ENCODE peak calls at places on chromosome 19, in five cellular contexts. One of them, this sample, is unnamed.
A peak's percentile ranks its signal among the peaks of the same experiment; 100 is the strongest.

GRCh38 chr19:41205995-41206394 is 13.0 kb downstream of the CYP2S1 start:
- DNase-seq in right cardiac atrium: no peak
- DNase-seq in psoas muscle: no peak
- DNase-seq in AG04450: no peak
- DNase-seq in CD4-positive, alpha-beta memory T cell: no peak
- DNase-seq in this sample: no peak

GRCh38 chr19:40609561-40610395 is 8.6 kb downstream of the LTBP4 start:
- DNase-seq in psoas muscle: peak; percentile 87
- DNase-seq in AG04450: no peak
- DNase-seq in CD4-positive, alpha-beta memory T cell: peak; percentile 84
- DNase-seq in right cardiac atrium: peak; percentile 95
- DNase-seq in this sample: peak; percentile 93

GRCh38 chr19:10227215-10227971 is 3.7 kb downstream of the S1PR2 start:
- DNase-seq in psoas muscle: peak; percentile 32
- DNase-seq in right cardiac atrium: peak; percentile 87
- DNase-seq in CD4-positive, alpha-beta memory T cell: no peak
- DNase-seq in AG04450: no peak
- DNase-seq in this sample: no peak

GRCh38 chr19:40567040-40567749 is 9.5 kb upstream of the SHKBP1 start:
- DNase-seq in AG04450: no peak
- DNase-seq in CD4-positive, alpha-beta memory T cell: no peak
- DNase-seq in psoas muscle: no peak
- DNase-seq in right cardiac atrium: no peak
- DNase-seq in this sample: no peak

GRCh38 chr19:57746580-57747471 is at the start of gene ZNF776:
- DNase-seq in AG04450: peak; percentile 65
- DNase-seq in psoas muscle: peak; percentile 76
- DNase-seq in CD4-positive, alpha-beta memory T cell: peak; percentile 90
- DNase-seq in right cardiac atrium: peak; percentile 90
- DNase-seq in this sample: peak; percentile 87

GRCh38 chr19:23554548-23554947 is 132.5 kb downstream of the ZNF675 start:
- DNase-seq in CD4-positive, alpha-beta memory T cell: no peak
- DNase-seq in right cardiac atrium: no peak
- DNase-seq in psoas muscle: no peak
- DNase-seq in AG04450: no peak
- DNase-seq in this sample: no peak

GRCh38 chr19:15187026-15188007 is 13.5 kb downstream of the NOTCH3 start:
- DNase-seq in right cardiac atrium: peak; percentile 56
- DNase-seq in AG04450: no peak
- DNase-seq in CD4-positive, alpha-beta memory T cell: no peak
- DNase-seq in psoas muscle: no peak
- DNase-seq in this sample: no peak

GRCh38 chr19:38245826-38246498 is 10.2 kb downstream of the PPP1R14A start:
- DNase-seq in psoas muscle: no peak
- DNase-seq in AG04450: no peak
- DNase-seq in right cardiac atrium: peak; percentile 87
- DNase-seq in CD4-positive, alpha-beta memory T cell: no peak
- DNase-seq in this sample: peak; percentile 82

GRCh38 chr19:10292789-10293636 is 3.3 kb downstream of the ICAM5 start:
- DNase-seq in psoas muscle: no peak
- DNase-seq in right cardiac atrium: no peak
- DNase-seq in CD4-positive, alpha-beta memory T cell: no peak
- DNase-seq in AG04450: no peak
- DNase-seq in this sample: no peak

GRCh38 chr19:57816652-57817051 is 1.9 kb upstream of the ZNF552 start:
- DNase-seq in CD4-positive, alpha-beta memory T cell: no peak
- DNase-seq in right cardiac atrium: no peak
- DNase-seq in AG04450: no peak
- DNase-seq in psoas muscle: no peak
- DNase-seq in this sample: no peak

GRCh38 chr19:42122691-42123607 is 9.3 kb downstream of the POU2F2 start:
- DNase-seq in psoas muscle: no peak
- DNase-seq in AG04450: no peak
- DNase-seq in right cardiac atrium: no peak
- DNase-seq in CD4-positive, alpha-beta memory T cell: peak; percentile 75
- DNase-seq in this sample: no peak

GRCh38 chr19:6475321-6476108 is 6.1 kb downstream of the DENND1C start:
- DNase-seq in AG04450: no peak
- DNase-seq in psoas muscle: peak; percentile 24
- DNase-seq in CD4-positive, alpha-beta memory T cell: no peak
- DNase-seq in right cardiac atrium: no peak
- DNase-seq in this sample: no peak

GRCh38 chr19:57829316-57829715 is 783 bp upstream of the ZNF587B start:
- DNase-seq in psoas muscle: no peak
- DNase-seq in right cardiac atrium: no peak
- DNase-seq in AG04450: no peak
- DNase-seq in CD4-positive, alpha-beta memory T cell: no peak
- DNase-seq in this sample: no peak

GRCh38 chr19:18894254-18895037 is 1.5 kb downstream of the CERS1 start:
- DNase-seq in right cardiac atrium: peak; percentile 85
- DNase-seq in psoas muscle: no peak
- DNase-seq in CD4-positive, alpha-beta memory T cell: peak; percentile 34
- DNase-seq in AG04450: no peak
- DNase-seq in this sample: no peak

GRCh38 chr19:5968431-5969373 is 9.2 kb downstream of the RANBP3 start:
- DNase-seq in right cardiac atrium: peak; percentile 44
- DNase-seq in AG04450: no peak
- DNase-seq in CD4-positive, alpha-beta memory T cell: no peak
- DNase-seq in psoas muscle: no peak
- DNase-seq in this sample: peak; percentile 45

GRCh38 chr19:6423499-6424189 is 967 bp downstream of the KHSRP start:
- DNase-seq in CD4-positive, alpha-beta memory T cell: peak; percentile 48
- DNase-seq in right cardiac atrium: peak; percentile 71
- DNase-seq in AG04450: no peak
- DNase-seq in psoas muscle: no peak
- DNase-seq in this sample: peak; percentile 67

GRCh38 chr19:16247353-16248182 is 49.9 kb downstream of the AP1M1 start:
- DNase-seq in CD4-positive, alpha-beta memory T cell: peak; percentile 73
- DNase-seq in right cardiac atrium: peak; percentile 95
- DNase-seq in AG04450: peak; percentile 37
- DNase-seq in psoas muscle: peak; percentile 89
- DNase-seq in this sample: peak; percentile 97

GRCh38 chr19:47157455-47158321 is 27.1 kb downstream of the SAE1 start:
- DNase-seq in CD4-positive, alpha-beta memory T cell: peak; percentile 54
- DNase-seq in AG04450: peak; percentile 50
- DNase-seq in psoas muscle: peak; percentile 32
- DNase-seq in right cardiac atrium: peak; percentile 77
- DNase-seq in this sample: no peak

GRCh38 chr19:36049080-36049698 is 4.9 kb downstream of the THAP8 start:
- DNase-seq in right cardiac atrium: no peak
- DNase-seq in CD4-positive, alpha-beta memory T cell: no peak
- DNase-seq in AG04450: no peak
- DNase-seq in psoas muscle: no peak
- DNase-seq in this sample: no peak

GRCh38 chr19:1465191-1466016 is 13.6 kb downstream of the C19orf25 start:
- DNase-seq in psoas muscle: peak; percentile 35
- DNase-seq in AG04450: no peak
- DNase-seq in CD4-positive, alpha-beta memory T cell: no peak
- DNase-seq in right cardiac atrium: peak; percentile 74
- DNase-seq in this sample: no peak

GRCh38 chr19:3094638-3095374 is 644 bp downstream of the GNA11 start:
- DNase-seq in CD4-positive, alpha-beta memory T cell: no peak
- DNase-seq in psoas muscle: no peak
- DNase-seq in right cardiac atrium: peak; percentile 73
- DNase-seq in AG04450: no peak
- DNase-seq in this sample: no peak

GRCh38 chr19:2607712-2608601 is 94.5 kb downstream of the GNG7 start:
- DNase-seq in CD4-positive, alpha-beta memory T cell: peak; percentile 91
- DNase-seq in AG04450: no peak
- DNase-seq in right cardiac atrium: peak; percentile 60
- DNase-seq in psoas muscle: no peak
- DNase-seq in this sample: peak; percentile 75

GRCh38 chr19:36115453-36116343 is at the start of gene TBCB:
- DNase-seq in psoas muscle: peak; percentile 86
- DNase-seq in right cardiac atrium: peak; percentile 94
- DNase-seq in CD4-positive, alpha-beta memory T cell: no peak
- DNase-seq in AG04450: no peak
- DNase-seq in this sample: peak; percentile 90

GRCh38 chr19:6115992-6116391 is 5.7 kb upstream of the RFX2 start:
- DNase-seq in right cardiac atrium: no peak
- DNase-seq in CD4-positive, alpha-beta memory T cell: no peak
- DNase-seq in AG04450: no peak
- DNase-seq in psoas muscle: no peak
- DNase-seq in this sample: no peak

GRCh38 chr19:39512964-39513363 is 2.0 kb upstream of the SELENOV start:
- DNase-seq in right cardiac atrium: no peak
- DNase-seq in AG04450: no peak
- DNase-seq in psoas muscle: no peak
- DNase-seq in CD4-positive, alpha-beta memory T cell: no peak
- DNase-seq in this sample: no peak

GRCh38 chr19:13057744-13058143 is 44.9 kb downstream of the LYL1 start:
- DNase-seq in psoas muscle: no peak
- DNase-seq in CD4-positive, alpha-beta memory T cell: no peak
- DNase-seq in AG04450: no peak
- DNase-seq in right cardiac atrium: peak; percentile 33
- DNase-seq in this sample: no peak

GRCh38 chr19:38971672-38972071 is 3.9 kb downstream of the FBXO17 start:
- DNase-seq in CD4-positive, alpha-beta memory T cell: no peak
- DNase-seq in right cardiac atrium: no peak
- DNase-seq in AG04450: no peak
- DNase-seq in psoas muscle: no peak
- DNase-seq in this sample: no peak

GRCh38 chr19:39908803-39909202 is 25.6 kb downstream of the FCGBP start:
- DNase-seq in AG04450: no peak
- DNase-seq in psoas muscle: no peak
- DNase-seq in CD4-positive, alpha-beta memory T cell: no peak
- DNase-seq in right cardiac atrium: no peak
- DNase-seq in this sample: no peak

GRCh38 chr19:12833747-12834417 is 497 bp downstream of the RTBDN start:
- DNase-seq in AG04450: no peak
- DNase-seq in right cardiac atrium: peak; percentile 53
- DNase-seq in psoas muscle: no peak
- DNase-seq in CD4-positive, alpha-beta memory T cell: no peak
- DNase-seq in this sample: no peak

GRCh38 chr19:47243776-47244547 is 12.4 kb upstream of the CCDC9 start:
- DNase-seq in AG04450: peak; percentile 94
- DNase-seq in right cardiac atrium: peak; percentile 96
- DNase-seq in CD4-positive, alpha-beta memory T cell: peak; percentile 88
- DNase-seq in psoas muscle: peak; percentile 91
- DNase-seq in this sample: peak; percentile 98

DNA sequence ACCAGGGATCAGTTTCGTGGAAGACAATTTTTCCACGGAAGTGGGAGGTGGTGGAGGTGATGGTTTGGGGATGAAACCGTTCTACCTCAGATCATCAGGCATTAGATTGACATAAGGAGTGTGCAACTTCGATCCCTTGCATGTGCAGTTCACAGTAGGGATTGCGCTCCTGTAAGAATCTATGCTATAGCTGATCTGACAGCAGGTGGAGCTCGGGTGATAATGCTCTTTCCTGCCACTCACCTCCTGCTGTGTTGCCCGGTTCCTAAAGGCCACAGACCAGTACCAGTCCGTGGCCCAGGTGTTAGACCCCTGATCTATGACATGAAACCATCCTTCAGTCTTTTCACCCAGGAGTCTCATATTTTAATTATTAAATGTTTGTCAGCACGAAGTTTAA is 4.0 kb downstream of the ZNF302 start:
- DNase-seq in right cardiac atrium: no peak
- DNase-seq in AG04450: no peak
- DNase-seq in CD4-positive, alpha-beta memory T cell: no peak
- DNase-seq in psoas muscle: no peak
- DNase-seq in this sample: no peak
- H3K9me3 ChIP-seq in right cardiac atrium: peaks cover 2% of the 10 kb centered on the region
- H3K9me3 ChIP-seq in AG04450: peaks cover 25% of the 10 kb centered on the region
- H3K9me3 ChIP-seq in CD4-positive, alpha-beta memory T cell: no peaks in the 10 kb centered on the region
- H3K9me3 ChIP-seq in psoas muscle: peaks cover 25% of the 10 kb centered on the region
- H3K9me3 ChIP-seq in this sample: peaks cover 11% of the 10 kb centered on the region

DNA sequence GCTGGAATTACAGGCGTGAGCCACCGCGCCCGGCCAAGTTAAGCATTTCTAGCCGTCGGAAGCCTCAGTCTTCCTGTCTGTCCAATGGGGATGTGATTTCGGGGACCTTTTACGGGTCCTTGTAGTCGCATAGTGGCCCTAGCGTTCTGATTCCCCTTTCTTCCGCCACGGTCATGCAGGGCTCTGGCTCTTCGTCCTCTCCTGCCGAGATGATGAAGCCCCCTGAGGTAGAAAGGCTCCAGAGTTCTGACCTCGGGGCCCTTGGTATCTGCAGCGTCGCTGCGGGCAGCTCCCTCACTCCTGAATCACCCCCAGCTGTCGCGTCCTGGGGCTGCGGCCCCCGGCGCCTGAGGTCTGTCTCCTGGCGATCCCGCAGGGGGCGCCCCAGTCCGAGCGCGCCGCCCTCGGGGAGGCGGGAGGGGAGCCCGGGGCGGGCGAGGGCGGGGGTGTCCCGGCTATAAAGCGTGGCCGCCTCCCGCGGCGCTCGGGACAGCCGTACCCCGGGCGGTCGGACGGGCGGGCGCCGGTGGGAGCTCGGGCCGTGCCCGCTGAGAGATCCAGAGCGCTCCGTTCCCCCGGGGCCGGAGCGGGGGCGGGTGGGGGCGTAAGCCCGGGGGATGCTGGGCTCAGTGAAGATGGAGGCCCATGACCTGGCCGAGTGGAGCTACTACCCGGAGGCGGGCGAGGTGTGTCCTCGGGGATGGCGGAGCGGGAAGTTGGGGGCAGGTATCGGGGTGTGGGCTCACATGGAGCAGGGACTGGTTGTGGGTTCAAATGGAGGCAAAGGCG is at the start of gene FOXA3:
- DNase-seq in psoas muscle: peak; percentile 62
- DNase-seq in right cardiac atrium: peak; percentile 67
- DNase-seq in AG04450: no peak
- DNase-seq in CD4-positive, alpha-beta memory T cell: peak; percentile 56
- DNase-seq in this sample: no peak
- H3K27ac ChIP-seq in psoas muscle: no peak within 1 kb of the TSS
- H3K27ac ChIP-seq in right cardiac atrium: no peak within 1 kb of the TSS
- H3K27ac ChIP-seq in AG04450: no peak within 1 kb of the TSS
- H3K27ac ChIP-seq in CD4-positive, alpha-beta memory T cell: peak within 1 kb of the TSS; percentile 0
- H3K27ac ChIP-seq in this sample: no peak within 1 kb of the TSS

GRCh38 chr19:17402982-17403855 is 2.2 kb downstream of the BST2 start:
- DNase-seq in psoas muscle: peak; percentile 44
- DNase-seq in CD4-positive, alpha-beta memory T cell: peak; percentile 48
- DNase-seq in right cardiac atrium: peak; percentile 66
- DNase-seq in AG04450: no peak
- DNase-seq in this sample: no peak

GRCh38 chr19:17404621-17405249 is 695 bp downstream of the BST2 start:
- DNase-seq in psoas muscle: no peak
- DNase-seq in AG04450: no peak
- DNase-seq in CD4-positive, alpha-beta memory T cell: no peak
- DNase-seq in right cardiac atrium: no peak
- DNase-seq in this sample: no peak

GRCh38 chr19:17406039-17406886 is 833 bp upstream of the BST2 start:
- DNase-seq in CD4-positive, alpha-beta memory T cell: no peak
- DNase-seq in AG04450: no peak
- DNase-seq in right cardiac atrium: no peak
- DNase-seq in psoas muscle: no peak
- DNase-seq in this sample: no peak

GRCh38 chr19:17405250-17406038 is at the start of gene BST2:
- DNase-seq in psoas muscle: peak; percentile 73
- DNase-seq in CD4-positive, alpha-beta memory T cell: peak; percentile 80
- DNase-seq in AG04450: no peak
- DNase-seq in right cardiac atrium: peak; percentile 89
- DNase-seq in this sample: no peak

GRCh38 chr19:17404015-17404414 is 1.4 kb downstream of the BST2 start:
- DNase-seq in AG04450: no peak
- DNase-seq in CD4-positive, alpha-beta memory T cell: no peak
- DNase-seq in psoas muscle: no peak
- DNase-seq in right cardiac atrium: no peak
- DNase-seq in this sample: no peak
- H3K4me3 ChIP-seq in AG04450: no peak overlapping the region
- H3K4me3 ChIP-seq in CD4-positive, alpha-beta memory T cell: peak overlapping the region; percentile 98
- H3K4me3 ChIP-seq in psoas muscle: peak overlapping the region; percentile 65
- H3K4me3 ChIP-seq in right cardiac atrium: peak overlapping the region; percentile 38
- H3K4me3 ChIP-seq in this sample: no peak overlapping the region

GRCh38 chr19:55858401-55858800 is 22.1 kb downstream of the NLRP4 start:
- DNase-seq in AG04450: no peak
- DNase-seq in CD4-positive, alpha-beta memory T cell: no peak
- DNase-seq in right cardiac atrium: no peak
- DNase-seq in psoas muscle: no peak
- DNase-seq in this sample: no peak
- H3K9me3 ChIP-seq in AG04450: peaks cover 59% of the 10 kb centered on the region
- H3K9me3 ChIP-seq in CD4-positive, alpha-beta memory T cell: no peaks in the 10 kb centered on the region
- H3K9me3 ChIP-seq in right cardiac atrium: no peaks in the 10 kb centered on the region
- H3K9me3 ChIP-seq in psoas muscle: no peaks in the 10 kb centered on the region
- H3K9me3 ChIP-seq in this sample: peaks cover 2% of the 10 kb centered on the region